ENCODE peak calls at places on chromosomes 2 and 18, in four cellular contexts. Y is tibial artery, X is endodermal cell, R is substantia nigra. O is an unnamed sample.

GRCh38 chr2:10297950-10298349 is 4.8 kb upstream of the HPCAL1 start:
- DNase-seq in X (no peak), Y (peak; percentile 55), R (no peak), O (peak; percentile 29)

GRCh38 chr2:95314964-95315611 is 17.9 kb downstream of the KCNIP3 start:
- DNase-seq in R (peak; percentile 36), Y (no peak), X (peak; percentile 88), O (no peak)

GRCh38 chr2:39991298-39991697 is 212.2 kb upstream of the THUMPD2 start:
- DNase-seq in Y (no peak), R (no peak), X (no peak), O (no peak)

GRCh38 chr2:8548871-8549221 is 133.0 kb upstream of the ID2 start:
- DNase-seq in X (no peak), Y (no peak), R (no peak), O (no peak)

GRCh38 chr2:237591021-237591370 is 462 bp upstream of the RAB17 start:
- DNase-seq in Y (no peak), R (no peak), X (peak; percentile 95), O (no peak)

GRCh38 chr2:23835988-23836387 is 90.9 kb downstream of the ATAD2B start:
- DNase-seq in Y (no peak), R (no peak), X (no peak), O (no peak)

GRCh38 chr2:4903676-4904348 is 788.4 kb upstream of the SOX11 start:
- DNase-seq in X (no peak), R (peak; percentile 2), Y (no peak), O (no peak)

GRCh38 chr2:164599954-164600589 is 21.2 kb downstream of the GRB14 start:
- DNase-seq in Y (no peak), R (no peak), X (peak; percentile 77), O (peak; percentile 34)

GRCh38 chr2:44925561-44926087 is 15.9 kb upstream of the SIX3 start:
- DNase-seq in X (no peak), R (no peak), Y (no peak), O (no peak)

GRCh38 chr2:186427970-186428369 is 58.1 kb upstream of the ZC3H15 start:
- DNase-seq in Y (no peak), R (no peak), X (no peak), O (no peak)

GRCh38 chr2:199460808-199461454 is 3.2 kb upstream of the SATB2 start:
- DNase-seq in R (no peak), Y (no peak), X (no peak), O (no peak)

GRCh38 chr2:98917031-98917459 is 19.0 kb downstream of the CRACDL start:
- DNase-seq in R (no peak), X (no peak), Y (no peak), O (no peak)

GRCh38 chr2:207088276-207088675 is 77.5 kb downstream of the KLF7 start:
- DNase-seq in R (no peak), X (no peak), Y (no peak), O (no peak)

GRCh38 chr2:170587937-170588336 is 127.2 kb upstream of the SP5 start:
- DNase-seq in R (no peak), X (no peak), Y (no peak), O (peak; percentile 12)

GRCh38 chr2:198042189-198042588 is 237.8 kb downstream of the PLCL1 start:
- DNase-seq in X (no peak), R (no peak), Y (no peak), O (no peak)

GRCh38 chr2:70850905-70851304 is 15.3 kb upstream of the CD207 start:
- DNase-seq in X (peak; percentile 15), Y (no peak), R (no peak), O (no peak)

GRCh38 chr2:70686577-70687460 is 81.2 kb downstream of the ADD2 start:
- DNase-seq in R (no peak), Y (no peak), X (peak; percentile 94), O (no peak)

GRCh38 chr2:222734690-222735014 is 63.2 kb downstream of the MOGAT1 start:
- DNase-seq in Y (no peak), R (no peak), X (no peak), O (no peak)

GRCh38 chr2:178542161-178542560 is 61.9 kb downstream of the PLEKHA3 start:
- DNase-seq in R (no peak), Y (no peak), X (no peak), O (no peak)

GRCh38 chr2:206062724-206063123 is 23.2 kb downstream of the INO80D start:
- DNase-seq in X (no peak), Y (no peak), R (no peak), O (no peak)

GRCh38 chr2:61700465-61700864 is 153.4 kb downstream of the FAM161A start:
- DNase-seq in R (no peak), Y (no peak), X (no peak), O (no peak)

GRCh38 chr2:7269993-7270392 is 352.8 kb downstream of the RNF144A start:
- DNase-seq in X (peak; percentile 63), R (no peak), Y (no peak), O (no peak)

GRCh38 chr2:70726947-70727725 is 40.9 kb downstream of the ADD2 start:
- DNase-seq in Y (no peak), R (no peak), X (no peak), O (peak; percentile 24)

GRCh38 chr18:49856531-49856930 is 43.2 kb upstream of the ACAA2 start:
- DNase-seq in X (no peak), Y (no peak), R (no peak), O (no peak)

GRCh38 chr2:71463342-71463654 is 9.9 kb downstream of the DYSF start:
- DNase-seq in R (no peak), Y (no peak), X (no peak), O (no peak)

GRCh38 chr18:46070683-46071614 is 1.1 kb downstream of the PSTPIP2 start:
- DNase-seq in X (no peak), R (no peak), Y (no peak), O (no peak)
- H3K27ac ChIP-seq in X (no peak overlapping the region), R (no peak overlapping the region), Y (peak overlapping the region; percentile 73), O (peak overlapping the region; percentile 86)

DNA sequence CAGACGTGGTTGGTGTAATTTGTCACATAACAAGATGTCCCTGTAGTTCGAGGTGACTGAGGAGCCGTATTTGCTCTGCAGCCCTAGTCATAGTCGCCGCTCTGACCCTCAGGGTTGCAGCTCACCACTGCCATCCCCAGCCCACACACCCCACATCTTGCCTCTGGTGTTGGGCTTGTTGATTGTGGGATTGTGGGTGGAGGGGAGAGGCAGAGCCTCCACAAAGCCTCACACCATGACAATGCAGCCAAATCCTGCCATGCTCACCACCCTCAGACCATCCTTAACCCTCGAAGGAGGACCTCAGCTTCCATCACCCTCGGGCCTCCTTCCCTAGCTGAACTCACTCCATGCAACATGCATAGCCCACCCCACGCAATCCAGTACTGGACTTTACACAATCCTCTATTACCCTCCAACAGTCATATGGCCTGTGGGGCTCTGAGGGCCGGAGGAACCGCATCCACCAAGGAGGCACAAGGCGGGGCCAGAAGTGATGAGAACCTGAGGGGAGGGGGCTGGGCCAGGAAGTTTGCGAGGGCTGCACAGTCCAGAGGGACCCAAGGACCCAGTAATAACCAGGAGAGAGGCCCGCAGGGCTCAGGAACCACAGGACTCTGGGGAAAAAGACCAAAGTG is 11.6 kb downstream of the PKDCC start:
- DNase-seq in R (no peak), Y (no peak), X (no peak), O (no peak)
- H3K27ac ChIP-seq in R (no peak overlapping the region), Y (peak overlapping the region; percentile 63), X (no peak overlapping the region), O (no peak overlapping the region)

GRCh38 chr2:109474319-109474825 is 139.4 kb downstream of the SEPTIN10 start:
- DNase-seq in Y (no peak), X (no peak), R (no peak), O (no peak)

GRCh38 chr2:109473006-109473380 is 140.8 kb downstream of the SEPTIN10 start:
- DNase-seq in X (peak; percentile 65), R (no peak), Y (no peak), O (no peak)

GRCh38 chr2:109472331-109473005 is 141.3 kb downstream of the SEPTIN10 start:
- DNase-seq in X (no peak), R (no peak), Y (no peak), O (no peak)

GRCh38 chr2:109475531-109476210 is 138.1 kb downstream of the SEPTIN10 start:
- DNase-seq in Y (no peak), X (no peak), R (no peak), O (peak; percentile 76)

GRCh38 chr2:109473616-109474318 is 140.0 kb downstream of the SEPTIN10 start:
- DNase-seq in Y (no peak), R (no peak), X (no peak), O (no peak)
- H3K27ac ChIP-seq in Y (no peak overlapping the region), R (no peak overlapping the region), X (no peak overlapping the region), O (no peak overlapping the region)

GRCh38 chr2:239275871-239276812 is 124.7 kb downstream of the HDAC4 start:
- DNase-seq in Y (peak; percentile 24), R (no peak), X (peak; percentile 48), O (no peak)
- H3K27ac ChIP-seq in Y (peak overlapping the region; percentile 68), R (peak overlapping the region; percentile 73), X (peak overlapping the region; percentile 87), O (no peak overlapping the region)